ENCODE peak calls at places on chromosomes 5 and 9, in nine cellular contexts. One of them, this sample, is unnamed.

GRCh38 chr5:134273642-134274361 is 47.9 kb upstream of the PPP2CA start:
- DNase-seq in tibial nerve: no peak
- DNase-seq in kidney epithelial cell: peak
- DNase-seq in cardiac muscle cell: no peak
- DNase-seq in colonic mucosa: no peak
- DNase-seq in bronchial epithelial cell: peak
- DNase-seq in OCI-LY7: no peak
- DNase-seq in fibroblast of mammary gland: no peak
- DNase-seq in GM06990: no peak
- DNase-seq in this sample: no peak

GRCh38 chr5:140131967-140132409 is 6.3 kb downstream of the IGIP start:
- DNase-seq in tibial nerve: no peak
- DNase-seq in kidney epithelial cell: peak
- DNase-seq in cardiac muscle cell: no peak
- DNase-seq in colonic mucosa: no peak
- DNase-seq in bronchial epithelial cell: peak
- DNase-seq in OCI-LY7: peak
- DNase-seq in fibroblast of mammary gland: peak
- DNase-seq in GM06990: no peak
- DNase-seq in this sample: peak

GRCh38 chr9:13110766-13111400 is 168.6 kb downstream of the MPDZ start:
- DNase-seq in tibial nerve: peak
- DNase-seq in kidney epithelial cell: no peak
- DNase-seq in cardiac muscle cell: no peak
- DNase-seq in colonic mucosa: no peak
- DNase-seq in bronchial epithelial cell: no peak
- DNase-seq in OCI-LY7: no peak
- DNase-seq in fibroblast of mammary gland: peak
- DNase-seq in GM06990: no peak
- DNase-seq in this sample: peak

GRCh38 chr5:127925916-127926315 is 157.7 kb upstream of the SLC12A2 start:
- DNase-seq in tibial nerve: no peak
- DNase-seq in kidney epithelial cell: no peak
- DNase-seq in cardiac muscle cell: no peak
- DNase-seq in colonic mucosa: peak
- DNase-seq in bronchial epithelial cell: peak
- DNase-seq in OCI-LY7: no peak
- DNase-seq in fibroblast of mammary gland: peak
- DNase-seq in GM06990: no peak
- DNase-seq in this sample: no peak

GRCh38 chr5:138544171-138545134 is 1.4 kb upstream of the ETF1 start:
- DNase-seq in tibial nerve: peak
- DNase-seq in kidney epithelial cell: no peak
- DNase-seq in cardiac muscle cell: no peak
- DNase-seq in colonic mucosa: peak
- DNase-seq in bronchial epithelial cell: peak
- DNase-seq in OCI-LY7: no peak
- DNase-seq in fibroblast of mammary gland: peak
- DNase-seq in GM06990: no peak
- DNase-seq in this sample: peak

GRCh38 chr9:113389451-113389850 is 11.6 kb downstream of the ALAD start:
- DNase-seq in tibial nerve: no peak
- DNase-seq in kidney epithelial cell: no peak
- DNase-seq in cardiac muscle cell: no peak
- DNase-seq in colonic mucosa: no peak
- DNase-seq in bronchial epithelial cell: no peak
- DNase-seq in OCI-LY7: no peak
- DNase-seq in fibroblast of mammary gland: no peak
- DNase-seq in GM06990: no peak
- DNase-seq in this sample: no peak

GRCh38 chr9:131585375-131585774 is 40.1 kb downstream of the PRRT1B start:
- DNase-seq in tibial nerve: no peak
- DNase-seq in kidney epithelial cell: no peak
- DNase-seq in cardiac muscle cell: no peak
- DNase-seq in colonic mucosa: no peak
- DNase-seq in bronchial epithelial cell: no peak
- DNase-seq in OCI-LY7: peak
- DNase-seq in fibroblast of mammary gland: no peak
- DNase-seq in GM06990: no peak
- DNase-seq in this sample: peak

GRCh38 chr5:156532921-156533320 is 206.0 kb downstream of the SGCD start:
- DNase-seq in tibial nerve: no peak
- DNase-seq in kidney epithelial cell: no peak
- DNase-seq in cardiac muscle cell: no peak
- DNase-seq in colonic mucosa: no peak
- DNase-seq in bronchial epithelial cell: no peak
- DNase-seq in OCI-LY7: no peak
- DNase-seq in fibroblast of mammary gland: no peak
- DNase-seq in GM06990: no peak
- DNase-seq in this sample: no peak

GRCh38 chr9:13140843-13141592 is 138.5 kb downstream of the MPDZ start:
- DNase-seq in tibial nerve: no peak
- DNase-seq in kidney epithelial cell: no peak
- DNase-seq in cardiac muscle cell: no peak
- DNase-seq in colonic mucosa: no peak
- DNase-seq in bronchial epithelial cell: no peak
- DNase-seq in OCI-LY7: no peak
- DNase-seq in fibroblast of mammary gland: peak
- DNase-seq in GM06990: no peak
- DNase-seq in this sample: peak

GRCh38 chr5:10709933-10710332 is 51.1 kb downstream of the DAP start:
- DNase-seq in tibial nerve: no peak
- DNase-seq in kidney epithelial cell: no peak
- DNase-seq in cardiac muscle cell: no peak
- DNase-seq in colonic mucosa: no peak
- DNase-seq in bronchial epithelial cell: no peak
- DNase-seq in OCI-LY7: no peak
- DNase-seq in fibroblast of mammary gland: no peak
- DNase-seq in GM06990: no peak
- DNase-seq in this sample: no peak

GRCh38 chr9:115367780-115368179 is 249.8 kb upstream of the TNC start:
- DNase-seq in tibial nerve: no peak
- DNase-seq in kidney epithelial cell: no peak
- DNase-seq in cardiac muscle cell: no peak
- DNase-seq in colonic mucosa: no peak
- DNase-seq in bronchial epithelial cell: peak
- DNase-seq in OCI-LY7: no peak
- DNase-seq in fibroblast of mammary gland: peak
- DNase-seq in GM06990: no peak
- DNase-seq in this sample: peak

GRCh38 chr9:133950206-133950915 is 41.8 kb downstream of the VAV2 start:
- DNase-seq in tibial nerve: no peak
- DNase-seq in kidney epithelial cell: no peak
- DNase-seq in cardiac muscle cell: no peak
- DNase-seq in colonic mucosa: no peak
- DNase-seq in bronchial epithelial cell: no peak
- DNase-seq in OCI-LY7: no peak
- DNase-seq in fibroblast of mammary gland: no peak
- DNase-seq in GM06990: no peak
- DNase-seq in this sample: peak

GRCh38 chr9:93904649-93905472 is 50.3 kb downstream of the BARX1 start:
- DNase-seq in tibial nerve: no peak
- DNase-seq in kidney epithelial cell: no peak
- DNase-seq in cardiac muscle cell: no peak
- DNase-seq in colonic mucosa: no peak
- DNase-seq in bronchial epithelial cell: no peak
- DNase-seq in OCI-LY7: no peak
- DNase-seq in fibroblast of mammary gland: no peak
- DNase-seq in GM06990: no peak
- DNase-seq in this sample: no peak

GRCh38 chr9:18490591-18491370 is 16.8 kb downstream of the ADAMTSL1 start:
- DNase-seq in tibial nerve: peak
- DNase-seq in kidney epithelial cell: peak
- DNase-seq in cardiac muscle cell: no peak
- DNase-seq in colonic mucosa: no peak
- DNase-seq in bronchial epithelial cell: peak
- DNase-seq in OCI-LY7: no peak
- DNase-seq in fibroblast of mammary gland: peak
- DNase-seq in GM06990: no peak
- DNase-seq in this sample: peak

GRCh38 chr5:159504857-159505304 is 174.6 kb upstream of the IL12B start:
- DNase-seq in tibial nerve: peak
- DNase-seq in kidney epithelial cell: no peak
- DNase-seq in cardiac muscle cell: peak
- DNase-seq in colonic mucosa: peak
- DNase-seq in bronchial epithelial cell: peak
- DNase-seq in OCI-LY7: no peak
- DNase-seq in fibroblast of mammary gland: peak
- DNase-seq in GM06990: no peak
- DNase-seq in this sample: peak

GRCh38 chr9:107471562-107471961 is 18.0 kb downstream of the KLF4 start:
- DNase-seq in tibial nerve: no peak
- DNase-seq in kidney epithelial cell: no peak
- DNase-seq in cardiac muscle cell: no peak
- DNase-seq in colonic mucosa: no peak
- DNase-seq in bronchial epithelial cell: no peak
- DNase-seq in OCI-LY7: no peak
- DNase-seq in fibroblast of mammary gland: peak
- DNase-seq in GM06990: no peak
- DNase-seq in this sample: no peak

DNA sequence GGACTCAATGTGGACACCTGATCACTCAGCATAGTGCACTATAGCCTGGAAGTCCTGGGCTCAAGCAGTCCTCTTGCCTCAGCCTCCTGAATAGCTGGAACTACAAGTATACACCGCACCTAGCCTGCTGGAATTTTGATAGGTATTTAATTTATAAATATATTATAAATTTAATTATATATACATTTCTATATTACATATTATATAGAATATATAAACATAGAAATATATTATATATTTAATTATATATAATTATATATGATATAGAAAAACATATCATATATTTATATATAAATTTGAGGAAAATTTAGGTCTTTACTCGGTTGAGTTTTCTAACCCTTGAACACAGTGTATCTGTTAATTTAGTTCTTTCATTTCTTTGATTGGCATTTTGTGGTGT is 15.2 kb upstream of the PSIP1 start:
- DNase-seq in tibial nerve: no peak
- DNase-seq in kidney epithelial cell: no peak
- DNase-seq in cardiac muscle cell: no peak
- DNase-seq in colonic mucosa: no peak
- DNase-seq in bronchial epithelial cell: no peak
- DNase-seq in OCI-LY7: no peak
- DNase-seq in fibroblast of mammary gland: no peak
- DNase-seq in GM06990: no peak
- DNase-seq in this sample: no peak
- H3K4me3 ChIP-seq in tibial nerve: no peak
- H3K4me3 ChIP-seq in kidney epithelial cell: no peak
- H3K4me3 ChIP-seq in cardiac muscle cell: no peak
- H3K4me3 ChIP-seq in colonic mucosa: no peak
- H3K4me3 ChIP-seq in bronchial epithelial cell: no peak
- H3K4me3 ChIP-seq in OCI-LY7: no peak
- H3K4me3 ChIP-seq in fibroblast of mammary gland: no peak
- H3K4me3 ChIP-seq in GM06990: no peak
- H3K4me3 ChIP-seq in this sample: no peak

GRCh38 chr5:65382582-65382981 is 99.1 kb downstream of the ADAMTS6 start:
- DNase-seq in tibial nerve: no peak
- DNase-seq in kidney epithelial cell: no peak
- DNase-seq in cardiac muscle cell: no peak
- DNase-seq in colonic mucosa: no peak
- DNase-seq in bronchial epithelial cell: peak
- DNase-seq in OCI-LY7: peak
- DNase-seq in fibroblast of mammary gland: peak
- DNase-seq in GM06990: no peak
- DNase-seq in this sample: no peak
- TF ChIP-seq CTCF in tibial nerve: no peak
- TF ChIP-seq CTCF in kidney epithelial cell: no peak
- TF ChIP-seq CTCF in cardiac muscle cell: no peak
- TF ChIP-seq CTCF in colonic mucosa: no peak
- TF ChIP-seq CTCF in bronchial epithelial cell: no peak
- TF ChIP-seq CTCF in OCI-LY7: peak
- TF ChIP-seq CTCF in fibroblast of mammary gland: no peak
- TF ChIP-seq CTCF in GM06990: no peak
- TF ChIP-seq CTCF in this sample: no peak

GRCh38 chr9:135078361-135078821 is 9.1 kb upstream of the OLFM1 start:
- DNase-seq in tibial nerve: no peak
- DNase-seq in kidney epithelial cell: no peak
- DNase-seq in cardiac muscle cell: no peak
- DNase-seq in colonic mucosa: no peak
- DNase-seq in bronchial epithelial cell: no peak
- DNase-seq in OCI-LY7: no peak
- DNase-seq in fibroblast of mammary gland: no peak
- DNase-seq in GM06990: no peak
- DNase-seq in this sample: no peak
- H3K4me3 ChIP-seq in tibial nerve: no peak
- H3K4me3 ChIP-seq in kidney epithelial cell: no peak
- H3K4me3 ChIP-seq in cardiac muscle cell: no peak
- H3K4me3 ChIP-seq in colonic mucosa: no peak
- H3K4me3 ChIP-seq in bronchial epithelial cell: no peak
- H3K4me3 ChIP-seq in OCI-LY7: no peak
- H3K4me3 ChIP-seq in fibroblast of mammary gland: no peak
- H3K4me3 ChIP-seq in GM06990: no peak
- H3K4me3 ChIP-seq in this sample: no peak

GRCh38 chr9:125485471-125485870 is 221.5 kb downstream of the MAPKAP1 start:
- DNase-seq in tibial nerve: no peak
- DNase-seq in kidney epithelial cell: no peak
- DNase-seq in cardiac muscle cell: no peak
- DNase-seq in colonic mucosa: no peak
- DNase-seq in bronchial epithelial cell: no peak
- DNase-seq in OCI-LY7: no peak
- DNase-seq in fibroblast of mammary gland: no peak
- DNase-seq in GM06990: no peak
- DNase-seq in this sample: no peak

GRCh38 chr9:125483697-125484096 is 222.1 kb downstream of the GAPVD1 start:
- DNase-seq in tibial nerve: no peak
- DNase-seq in kidney epithelial cell: no peak
- DNase-seq in cardiac muscle cell: no peak
- DNase-seq in colonic mucosa: no peak
- DNase-seq in bronchial epithelial cell: no peak
- DNase-seq in OCI-LY7: no peak
- DNase-seq in fibroblast of mammary gland: no peak
- DNase-seq in GM06990: no peak
- DNase-seq in this sample: no peak

GRCh38 chr9:125484632-125485282 is 222.3 kb downstream of the MAPKAP1 start:
- DNase-seq in tibial nerve: no peak
- DNase-seq in kidney epithelial cell: peak
- DNase-seq in cardiac muscle cell: no peak
- DNase-seq in colonic mucosa: no peak
- DNase-seq in bronchial epithelial cell: peak
- DNase-seq in OCI-LY7: no peak
- DNase-seq in fibroblast of mammary gland: peak
- DNase-seq in GM06990: no peak
- DNase-seq in this sample: peak

GRCh38 chr9:125486576-125486975 is 220.4 kb downstream of the MAPKAP1 start:
- DNase-seq in tibial nerve: peak
- DNase-seq in kidney epithelial cell: no peak
- DNase-seq in cardiac muscle cell: no peak
- DNase-seq in colonic mucosa: no peak
- DNase-seq in bronchial epithelial cell: no peak
- DNase-seq in OCI-LY7: no peak
- DNase-seq in fibroblast of mammary gland: peak
- DNase-seq in GM06990: no peak
- DNase-seq in this sample: no peak

DNA sequence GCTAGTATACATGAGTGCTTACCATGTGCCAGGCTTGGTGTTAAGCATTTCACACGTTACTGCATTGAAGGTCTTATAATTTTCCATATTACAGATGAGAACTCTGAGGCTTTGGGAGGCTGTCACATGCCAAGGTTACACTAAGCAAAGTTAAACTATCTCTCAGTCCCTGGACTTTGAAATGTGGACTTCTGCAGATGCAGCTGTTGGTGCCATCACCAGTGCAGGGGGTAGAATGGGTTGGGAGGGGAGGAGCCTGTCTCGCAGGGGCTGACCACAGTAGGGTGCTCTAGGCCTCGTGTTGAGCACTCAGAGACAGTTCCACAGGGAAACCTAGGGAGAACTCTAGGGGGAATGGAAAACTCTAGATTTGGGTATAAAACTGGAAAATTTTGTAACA is 220.9 kb downstream of the MAPKAP1 start:
- DNase-seq in tibial nerve: no peak
- DNase-seq in kidney epithelial cell: no peak
- DNase-seq in cardiac muscle cell: no peak
- DNase-seq in colonic mucosa: no peak
- DNase-seq in bronchial epithelial cell: no peak
- DNase-seq in OCI-LY7: no peak
- DNase-seq in fibroblast of mammary gland: no peak
- DNase-seq in GM06990: no peak
- DNase-seq in this sample: no peak
- TF ChIP-seq CTCF in tibial nerve: no peak
- TF ChIP-seq CTCF in kidney epithelial cell: no peak
- TF ChIP-seq CTCF in cardiac muscle cell: no peak
- TF ChIP-seq CTCF in colonic mucosa: no peak
- TF ChIP-seq CTCF in bronchial epithelial cell: no peak
- TF ChIP-seq CTCF in OCI-LY7: no peak
- TF ChIP-seq CTCF in fibroblast of mammary gland: no peak
- TF ChIP-seq CTCF in GM06990: no peak
- TF ChIP-seq CTCF in this sample: no peak